ENCODE peak calls at places on chromosomes 12 and 14, in six cellular contexts. W is nephron progenitor cell; I is stimulated activated CD4-positive, alpha-beta T cell treated with anti-CD3 and anti-CD28 coated beads, Interleukin-15, amount 100 ng/mL, for 1 hour; Q is left ventricle myocardium inferior; N is T-cell; M is iris pigment epithelial cell. Y is an unnamed sample.
A peak's percentile ranks its signal among the peaks of the same experiment; 100 is the strongest.

GRCh38 chr12:103858953-103859601 is 18.0 kb upstream of the NT5DC3 start:
- DNase-seq in Q (peak; percentile 38), W (no peak), M (peak; percentile 99), I (no peak), N (no peak), Y (no peak)

GRCh38 chr12:94429633-94430032 is 30.0 kb downstream of the CEP83 start:
- DNase-seq in W (no peak), N (no peak), M (no peak), I (no peak), Q (no peak), Y (no peak)

GRCh38 chr12:96240656-96241055 is 46.5 kb downstream of the ELK3 start:
- DNase-seq in N (no peak), I (no peak), Q (no peak), W (no peak), M (peak; percentile 51), Y (no peak)

GRCh38 chr12:122560138-122560537 is 33.1 kb downstream of the KNTC1 start:
- DNase-seq in W (no peak), M (no peak), I (no peak), N (no peak), Q (no peak), Y (no peak)

GRCh38 chr12:19444097-19444496 is 4.8 kb downstream of the AEBP2 start:
- DNase-seq in I (no peak), Q (no peak), N (no peak), W (no peak), M (peak; percentile 49), Y (no peak)

GRCh38 chr14:93051600-93052546 is 63.9 kb downstream of the ITPK1 start:
- DNase-seq in W (no peak), N (no peak), I (no peak), M (no peak), Q (no peak), Y (no peak)

GRCh38 chr14:53714495-53715389 is 241.9 kb downstream of the BMP4 start:
- DNase-seq in N (no peak), M (no peak), Q (no peak), I (no peak), W (no peak), Y (no peak)

GRCh38 chr14:34180428-34180827 is 229.6 kb upstream of the EGLN3 start:
- DNase-seq in M (no peak), Q (no peak), I (no peak), W (no peak), N (no peak), Y (no peak)

GRCh38 chr12:51077930-51078329 is 5.5 kb downstream of the CSRNP2 start:
- DNase-seq in W (no peak), I (no peak), N (no peak), M (peak; percentile 60), Q (no peak), Y (no peak)

GRCh38 chr14:102728509-102728908 is 48.7 kb upstream of the TRAF3 start:
- DNase-seq in W (no peak), N (no peak), I (no peak), Q (no peak), M (no peak), Y (no peak)

GRCh38 chr12:10365716-10366433 is 24.0 kb downstream of the KLRK1 start:
- DNase-seq in Q (no peak), N (no peak), M (peak; percentile 12), I (no peak), W (no peak), Y (no peak)

GRCh38 chr14:80954771-80955299 is 586 bp upstream of the TSHR start:
- DNase-seq in N (peak; percentile 62), W (peak; percentile 86), Q (peak; percentile 70), I (peak; percentile 51), M (peak; percentile 73), Y (peak; percentile 72)